ENCODE peak calls at places on chromosomes 11 and 22, in four cellular contexts. X, B, U and A are unnamed samples. For H3K36me3, the result is how much of the 10 kb centered on the place peaks cover.

GRCh38 chr11:3860360-3860759 is 4.9 kb downstream of the STIM1 start:
- DNase-seq in X (no peak), U (peak), B (no peak), A (no peak)

GRCh38 chr11:26766996-26767395 is 45.1 kb upstream of the SLC5A12 start:
- DNase-seq in X (no peak), U (no peak), B (no peak), A (no peak)

GRCh38 chr11:12845739-12846358 is 163.3 kb upstream of the RASSF10 start:
- DNase-seq in X (peak), B (no peak), U (peak), A (no peak)

GRCh38 chr11:65590240-65590738 is 5.3 kb downstream of the KCNK7 start:
- DNase-seq in X (no peak), B (no peak), U (peak), A (no peak)

GRCh38 chr22:47872761-47873535 is 1110.5 kb downstream of the TBC1D22A start:
- DNase-seq in B (no peak), U (no peak), X (no peak), A (no peak)

GRCh38 chr11:1796297-1797011 is 32.7 kb upstream of the CTSD start:
- DNase-seq in B (no peak), X (peak), U (no peak), A (peak)

GRCh38 chr11:113805640-113806039 is 26.0 kb downstream of the CLDN25 start:
- DNase-seq in B (no peak), U (peak), X (no peak), A (no peak)

GRCh38 chr11:65454311-65454695 is 31.7 kb downstream of the NEAT1 start:
- DNase-seq in B (no peak), X (no peak), U (peak), A (no peak)

GRCh38 chr11:104531075-104531474 is 367.1 kb upstream of the PDGFD start:
- DNase-seq in X (peak), B (no peak), U (no peak), A (no peak)

GRCh38 chr11:16809901-16810668 is 71.6 kb downstream of the C11orf58 start:
- DNase-seq in B (no peak), U (peak), X (no peak), A (peak)

GRCh38 chr11:16899708-16900107 is 114.5 kb downstream of the PLEKHA7 start:
- DNase-seq in X (no peak), B (no peak), U (no peak), A (no peak)

GRCh38 chr11:2689551-2690260 is 10.1 kb downstream of the KCNQ1OT1 start:
- DNase-seq in B (no peak), X (no peak), U (no peak), A (peak)

GRCh38 chr11:102323542-102324261 is 6.4 kb downstream of the BIRC3 start:
- DNase-seq in B (no peak), X (no peak), U (peak), A (peak)

GRCh38 chr11:119316729-119317591 is at the start of gene MCAM:
- DNase-seq in U (peak), X (peak), B (no peak), A (no peak)

GRCh38 chr22:19139001-19139356 is 5.5 kb downstream of the ESS2 start:
- DNase-seq in B (no peak), X (no peak), U (no peak), A (no peak)

GRCh38 chr22:19139974-19140373 is 4.5 kb downstream of the ESS2 start:
- DNase-seq in B (no peak), U (no peak), X (no peak), A (no peak)

GRCh38 chr22:19143967-19144400 is 467 bp downstream of the ESS2 start:
- DNase-seq in B (no peak), U (peak), X (no peak), A (peak)

GRCh38 chr22:19143212-19143611 is 1.2 kb downstream of the ESS2 start:
- DNase-seq in X (no peak), U (no peak), B (no peak), A (no peak)

GRCh38 chr22:19142394-19142793 is 2.1 kb downstream of the ESS2 start:
- DNase-seq in X (no peak), B (no peak), U (no peak), A (no peak)
- H3K36me3 ChIP-seq in X (under half), B (half or more), U (under half), A (under half)

DNA sequence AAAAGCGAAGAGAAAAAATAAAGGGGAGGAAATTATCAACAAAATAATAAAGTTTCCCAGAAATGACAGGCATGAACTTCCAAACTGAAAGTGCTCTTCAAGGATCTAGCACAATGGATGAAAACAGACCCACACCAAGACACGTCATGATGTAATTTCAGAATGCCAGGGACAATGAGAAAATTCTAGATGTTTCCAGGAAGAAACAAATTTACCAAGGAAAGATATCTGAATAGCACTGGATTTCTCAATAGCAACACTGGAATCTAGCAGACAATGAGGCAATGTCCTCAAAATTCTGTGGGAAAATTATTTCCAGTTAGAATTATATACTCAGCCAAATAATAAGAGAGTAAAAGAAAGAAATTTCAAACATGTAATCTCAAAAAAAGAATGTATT is 46.0 kb downstream of the DENND5A start:
- DNase-seq in U (peak), X (no peak), B (no peak), A (peak)
- H3K27ac ChIP-seq in U (no peak), X (no peak), B (no peak), A (no peak)

GRCh38 chr22:45271667-45272188 is 13.0 kb upstream of the UPK3A start:
- DNase-seq in X (no peak), U (no peak), B (no peak), A (no peak)
- H4K8ac ChIP-seq in X (no peak), U (no peak), B (no peak), A (no peak)

GRCh38 chr11:14422052-14422813 is 63.2 kb upstream of the RRAS2 start:
- DNase-seq in B (peak), X (peak), U (peak), A (peak)
- H3K36me3 ChIP-seq in B (under half), X (under half), U (under half), A (under half)

DNA sequence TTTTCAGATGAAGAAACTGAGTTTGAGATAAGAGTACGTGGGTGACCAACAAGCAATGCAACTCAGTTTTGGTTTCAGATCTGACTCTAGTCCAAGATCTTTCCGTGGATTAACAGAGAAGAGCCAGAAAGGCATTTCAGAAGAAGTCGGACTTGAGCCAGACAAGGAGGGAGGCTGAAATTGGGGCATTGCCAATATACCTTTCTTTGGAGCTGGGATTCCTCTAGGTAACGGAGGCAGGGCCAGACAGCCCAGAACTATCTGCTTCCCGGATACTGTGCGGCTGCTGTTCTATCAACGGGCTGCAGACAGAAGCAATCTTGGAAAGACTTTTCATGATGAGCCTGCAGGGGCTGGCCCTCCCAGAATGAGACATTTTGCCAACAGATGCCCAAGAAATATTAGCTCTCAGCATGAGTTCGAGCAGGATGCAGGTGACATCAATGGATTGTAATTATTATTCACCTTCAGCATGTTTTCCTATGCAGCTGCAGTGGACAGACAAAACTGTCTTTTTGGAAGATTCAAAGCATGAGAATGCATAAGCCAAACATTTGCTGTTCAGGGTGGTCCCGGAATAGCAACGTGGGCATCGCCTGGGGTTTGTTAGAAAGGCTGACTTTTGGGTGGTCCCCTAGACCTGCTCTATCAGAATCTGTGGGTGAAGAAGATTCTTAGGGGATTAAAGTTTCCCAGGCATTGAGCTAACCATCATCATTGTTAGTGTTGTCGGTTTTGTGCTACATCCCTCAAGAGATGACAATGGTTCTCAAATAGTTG is 95.7 kb downstream of the SCN3B start:
- DNase-seq in X (no peak), B (no peak), U (no peak), A (no peak)
- H3K27ac ChIP-seq in X (no peak), B (no peak), U (no peak), A (no peak)